ENCODE peak calls at places on chromosomes 11 and 22, in nine cellular contexts. One of them, this sample, is unnamed.

GRCh38 chr11:115623021-115623451 is 118.8 kb upstream of the CADM1 start:
- DNase-seq in IMR-90: peak
- DNase-seq in thyroid gland: peak
- DNase-seq in prostate gland: peak
- DNase-seq in transverse colon: peak
- DNase-seq in right lobe of liver: no peak
- DNase-seq in breast epithelium: peak
- DNase-seq in uterus: peak
- DNase-seq in body of pancreas: peak
- DNase-seq in this sample: peak

GRCh38 chr11:113314389-113315301 is at the start of gene TTC12:
- DNase-seq in IMR-90: peak
- DNase-seq in thyroid gland: peak
- DNase-seq in prostate gland: peak
- DNase-seq in transverse colon: peak
- DNase-seq in right lobe of liver: peak
- DNase-seq in breast epithelium: peak
- DNase-seq in uterus: peak
- DNase-seq in body of pancreas: peak
- DNase-seq in this sample: peak

GRCh38 chr11:72014761-72015320 is 16.1 kb downstream of the IL18BP start:
- DNase-seq in IMR-90: no peak
- DNase-seq in thyroid gland: no peak
- DNase-seq in prostate gland: no peak
- DNase-seq in transverse colon: no peak
- DNase-seq in right lobe of liver: no peak
- DNase-seq in breast epithelium: no peak
- DNase-seq in uterus: no peak
- DNase-seq in body of pancreas: no peak
- DNase-seq in this sample: no peak

GRCh38 chr11:108871152-108871551 is 206.3 kb downstream of the DDX10 start:
- DNase-seq in IMR-90: peak
- DNase-seq in thyroid gland: peak
- DNase-seq in prostate gland: no peak
- DNase-seq in transverse colon: no peak
- DNase-seq in right lobe of liver: no peak
- DNase-seq in breast epithelium: no peak
- DNase-seq in uterus: no peak
- DNase-seq in body of pancreas: peak
- DNase-seq in this sample: no peak

GRCh38 chr22:20552450-20552894 is 45.1 kb downstream of the MED15 start:
- DNase-seq in IMR-90: peak
- DNase-seq in thyroid gland: peak
- DNase-seq in prostate gland: no peak
- DNase-seq in transverse colon: peak
- DNase-seq in right lobe of liver: no peak
- DNase-seq in breast epithelium: peak
- DNase-seq in uterus: peak
- DNase-seq in body of pancreas: peak
- DNase-seq in this sample: peak

GRCh38 chr11:126153999-126154398 is 57.5 kb downstream of the RPUSD4 start:
- DNase-seq in IMR-90: peak
- DNase-seq in thyroid gland: no peak
- DNase-seq in prostate gland: no peak
- DNase-seq in transverse colon: no peak
- DNase-seq in right lobe of liver: no peak
- DNase-seq in breast epithelium: no peak
- DNase-seq in uterus: no peak
- DNase-seq in body of pancreas: no peak
- DNase-seq in this sample: no peak

GRCh38 chr22:20653012-20653794 is 120.7 kb upstream of the SERPIND1 start:
- DNase-seq in IMR-90: no peak
- DNase-seq in thyroid gland: no peak
- DNase-seq in prostate gland: no peak
- DNase-seq in transverse colon: no peak
- DNase-seq in right lobe of liver: peak
- DNase-seq in breast epithelium: peak
- DNase-seq in uterus: no peak
- DNase-seq in body of pancreas: no peak
- DNase-seq in this sample: no peak

GRCh38 chr11:8863838-8864237 is 47.2 kb upstream of the AKIP1 start:
- DNase-seq in IMR-90: peak
- DNase-seq in thyroid gland: peak
- DNase-seq in prostate gland: no peak
- DNase-seq in transverse colon: no peak
- DNase-seq in right lobe of liver: no peak
- DNase-seq in breast epithelium: no peak
- DNase-seq in uterus: no peak
- DNase-seq in body of pancreas: no peak
- DNase-seq in this sample: no peak

GRCh38 chr11:35346472-35347136 is 72.8 kb downstream of the SLC1A2 start:
- DNase-seq in IMR-90: no peak
- DNase-seq in thyroid gland: no peak
- DNase-seq in prostate gland: no peak
- DNase-seq in transverse colon: no peak
- DNase-seq in right lobe of liver: no peak
- DNase-seq in breast epithelium: no peak
- DNase-seq in uterus: no peak
- DNase-seq in body of pancreas: no peak
- DNase-seq in this sample: no peak

GRCh38 chr11:64444838-64445441 is 86.0 kb downstream of the RPS6KA4 start:
- DNase-seq in IMR-90: peak
- DNase-seq in thyroid gland: no peak
- DNase-seq in prostate gland: no peak
- DNase-seq in transverse colon: no peak
- DNase-seq in right lobe of liver: no peak
- DNase-seq in breast epithelium: no peak
- DNase-seq in uterus: no peak
- DNase-seq in body of pancreas: peak
- DNase-seq in this sample: no peak

GRCh38 chr22:45948081-45948648 is 28.8 kb downstream of the WNT7B start:
- DNase-seq in IMR-90: no peak
- DNase-seq in thyroid gland: no peak
- DNase-seq in prostate gland: no peak
- DNase-seq in transverse colon: no peak
- DNase-seq in right lobe of liver: no peak
- DNase-seq in breast epithelium: no peak
- DNase-seq in uterus: no peak
- DNase-seq in body of pancreas: no peak
- DNase-seq in this sample: no peak

GRCh38 chr11:101600948-101601347 is 17.1 kb upstream of the TRPC6 start:
- DNase-seq in IMR-90: no peak
- DNase-seq in thyroid gland: no peak
- DNase-seq in prostate gland: no peak
- DNase-seq in transverse colon: no peak
- DNase-seq in right lobe of liver: no peak
- DNase-seq in breast epithelium: no peak
- DNase-seq in uterus: no peak
- DNase-seq in body of pancreas: no peak
- DNase-seq in this sample: no peak

GRCh38 chr11:14751975-14752407 is 108.4 kb downstream of the PDE3B start:
- DNase-seq in IMR-90: no peak
- DNase-seq in thyroid gland: no peak
- DNase-seq in prostate gland: no peak
- DNase-seq in transverse colon: no peak
- DNase-seq in right lobe of liver: no peak
- DNase-seq in breast epithelium: no peak
- DNase-seq in uterus: no peak
- DNase-seq in body of pancreas: no peak
- DNase-seq in this sample: no peak

GRCh38 chr11:88175004-88175706 is at the start of gene RAB38:
- DNase-seq in IMR-90: peak
- DNase-seq in thyroid gland: peak
- DNase-seq in prostate gland: peak
- DNase-seq in transverse colon: peak
- DNase-seq in right lobe of liver: peak
- DNase-seq in breast epithelium: peak
- DNase-seq in uterus: peak
- DNase-seq in body of pancreas: peak
- DNase-seq in this sample: peak

GRCh38 chr22:47374901-47375575 is 612.6 kb downstream of the TBC1D22A start:
- DNase-seq in IMR-90: no peak
- DNase-seq in thyroid gland: no peak
- DNase-seq in prostate gland: no peak
- DNase-seq in transverse colon: no peak
- DNase-seq in right lobe of liver: peak
- DNase-seq in breast epithelium: no peak
- DNase-seq in uterus: no peak
- DNase-seq in body of pancreas: no peak
- DNase-seq in this sample: peak

DNA sequence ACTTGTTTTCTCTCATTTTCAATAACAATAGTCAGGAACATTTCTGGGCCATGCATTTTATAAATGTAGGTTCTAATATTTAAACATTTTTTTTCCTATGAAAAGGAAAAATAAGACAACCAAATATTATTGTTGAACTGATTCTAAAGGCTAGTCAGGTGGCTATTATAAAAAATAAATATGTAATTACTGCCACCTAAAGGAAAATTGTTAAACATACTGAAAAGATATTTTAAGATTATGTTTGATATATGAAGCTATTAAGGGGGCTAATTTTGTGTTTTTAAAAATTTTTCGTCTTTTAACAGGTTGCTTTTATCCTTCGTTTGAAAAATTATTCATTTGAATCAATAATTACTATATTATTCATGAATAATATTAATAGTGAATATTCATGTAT is 62.2 kb upstream of the FDX1 start:
- DNase-seq in IMR-90: no peak
- DNase-seq in thyroid gland: no peak
- DNase-seq in prostate gland: no peak
- DNase-seq in transverse colon: no peak
- DNase-seq in right lobe of liver: no peak
- DNase-seq in breast epithelium: no peak
- DNase-seq in uterus: no peak
- DNase-seq in body of pancreas: no peak
- DNase-seq in this sample: no peak
- TF ChIP-seq CTCF in IMR-90: peak
- TF ChIP-seq CTCF in thyroid gland: no peak
- TF ChIP-seq CTCF in prostate gland: peak
- TF ChIP-seq CTCF in transverse colon: peak
- TF ChIP-seq CTCF in right lobe of liver: peak
- TF ChIP-seq CTCF in breast epithelium: no peak
- TF ChIP-seq CTCF in uterus: no peak
- TF ChIP-seq CTCF in body of pancreas: peak
- TF ChIP-seq CTCF in this sample: no peak

GRCh38 chr11:70202898-70203748 is at the start of gene FADD:
- DNase-seq in IMR-90: peak
- DNase-seq in thyroid gland: peak
- DNase-seq in prostate gland: peak
- DNase-seq in transverse colon: peak
- DNase-seq in right lobe of liver: peak
- DNase-seq in breast epithelium: peak
- DNase-seq in uterus: peak
- DNase-seq in body of pancreas: peak
- DNase-seq in this sample: peak
- TF ChIP-seq POLR2A in IMR-90: peak
- TF ChIP-seq POLR2A in thyroid gland: peak
- TF ChIP-seq POLR2A in prostate gland: peak
- TF ChIP-seq POLR2A in transverse colon: peak
- TF ChIP-seq POLR2A in right lobe of liver: peak
- TF ChIP-seq POLR2A in breast epithelium: peak
- TF ChIP-seq POLR2A in uterus: peak
- TF ChIP-seq POLR2A in body of pancreas: peak
- TF ChIP-seq POLR2A in this sample: peak

GRCh38 chr11:60078742-60079141 is 9.7 kb upstream of the MS4A2 start:
- DNase-seq in IMR-90: no peak
- DNase-seq in thyroid gland: no peak
- DNase-seq in prostate gland: no peak
- DNase-seq in transverse colon: no peak
- DNase-seq in right lobe of liver: no peak
- DNase-seq in breast epithelium: no peak
- DNase-seq in uterus: no peak
- DNase-seq in body of pancreas: no peak
- DNase-seq in this sample: no peak

GRCh38 chr11:60080523-60080922 is 7.9 kb upstream of the MS4A2 start:
- DNase-seq in IMR-90: no peak
- DNase-seq in thyroid gland: no peak
- DNase-seq in prostate gland: no peak
- DNase-seq in transverse colon: no peak
- DNase-seq in right lobe of liver: no peak
- DNase-seq in breast epithelium: no peak
- DNase-seq in uterus: no peak
- DNase-seq in body of pancreas: no peak
- DNase-seq in this sample: no peak

GRCh38 chr11:60078021-60078420 is 10.4 kb upstream of the MS4A2 start:
- DNase-seq in IMR-90: no peak
- DNase-seq in thyroid gland: no peak
- DNase-seq in prostate gland: no peak
- DNase-seq in transverse colon: no peak
- DNase-seq in right lobe of liver: no peak
- DNase-seq in breast epithelium: no peak
- DNase-seq in uterus: no peak
- DNase-seq in body of pancreas: no peak
- DNase-seq in this sample: no peak

DNA sequence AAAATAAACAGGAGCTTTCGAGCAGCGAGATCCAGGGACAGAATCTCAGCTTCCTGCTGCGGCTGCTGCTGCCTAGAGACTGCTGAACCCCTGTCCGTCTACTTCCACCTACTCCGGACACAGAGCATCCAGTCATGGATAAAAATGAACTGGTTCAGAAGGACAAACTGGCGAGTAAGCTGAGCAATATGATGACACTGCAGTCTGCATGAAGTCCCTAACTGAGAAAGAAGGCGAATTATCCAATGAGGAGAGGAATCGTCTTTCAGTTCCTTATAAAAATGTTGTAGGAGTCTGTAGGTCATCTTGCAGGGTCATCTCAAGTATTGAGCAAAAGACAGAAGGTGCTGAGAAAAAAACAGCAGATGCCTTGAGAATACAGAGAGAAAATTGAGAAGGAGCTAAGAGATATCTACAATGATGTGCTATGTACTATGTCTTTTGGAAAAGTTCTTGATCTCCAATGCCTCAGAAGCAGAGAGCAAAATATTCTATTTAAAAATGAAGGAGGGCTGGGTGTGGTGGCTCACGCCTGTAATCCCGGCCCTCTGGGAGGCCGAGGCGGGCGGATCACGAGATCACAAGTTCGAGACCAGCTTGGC is 11.1 kb upstream of the MS4A2 start:
- DNase-seq in IMR-90: no peak
- DNase-seq in thyroid gland: no peak
- DNase-seq in prostate gland: no peak
- DNase-seq in transverse colon: no peak
- DNase-seq in right lobe of liver: no peak
- DNase-seq in breast epithelium: no peak
- DNase-seq in uterus: no peak
- DNase-seq in body of pancreas: no peak
- DNase-seq in this sample: no peak
- H3K4me3 ChIP-seq in IMR-90: no peak
- H3K4me3 ChIP-seq in thyroid gland: no peak
- H3K4me3 ChIP-seq in prostate gland: no peak
- H3K4me3 ChIP-seq in transverse colon: no peak
- H3K4me3 ChIP-seq in right lobe of liver: no peak
- H3K4me3 ChIP-seq in breast epithelium: no peak
- H3K4me3 ChIP-seq in uterus: no peak
- H3K4me3 ChIP-seq in body of pancreas: no peak
- H3K4me3 ChIP-seq in this sample: no peak

DNA sequence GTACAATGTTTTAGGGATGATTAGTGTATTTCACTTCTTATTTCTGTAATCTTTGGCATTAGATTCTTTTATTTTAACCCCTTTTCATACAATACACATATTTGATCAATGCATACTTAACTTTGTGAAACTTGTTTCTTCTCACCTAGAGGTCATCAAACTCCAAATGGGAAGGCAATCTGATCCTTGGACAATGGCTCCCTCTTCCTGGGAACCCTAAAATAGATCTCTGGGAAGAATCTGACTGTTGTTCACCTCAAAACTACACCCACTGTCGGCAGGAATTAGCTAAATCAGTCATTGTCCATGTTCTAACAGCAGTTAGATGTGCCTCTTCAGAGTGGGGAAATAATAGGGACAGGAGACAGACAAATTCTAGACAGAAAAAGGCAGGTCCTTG is 707.4 kb upstream of the CHORDC1 start:
- DNase-seq in IMR-90: no peak
- DNase-seq in thyroid gland: no peak
- DNase-seq in prostate gland: no peak
- DNase-seq in transverse colon: no peak
- DNase-seq in right lobe of liver: no peak
- DNase-seq in breast epithelium: no peak
- DNase-seq in uterus: no peak
- DNase-seq in body of pancreas: no peak
- DNase-seq in this sample: no peak
- TF ChIP-seq CTCF in IMR-90: no peak
- TF ChIP-seq CTCF in thyroid gland: no peak
- TF ChIP-seq CTCF in prostate gland: no peak
- TF ChIP-seq CTCF in transverse colon: no peak
- TF ChIP-seq CTCF in right lobe of liver: no peak
- TF ChIP-seq CTCF in breast epithelium: no peak
- TF ChIP-seq CTCF in uterus: no peak
- TF ChIP-seq CTCF in body of pancreas: no peak
- TF ChIP-seq CTCF in this sample: no peak

This sample was measured in lower leg skin.